ENCODE peak calls at places on chromosomes 11 and 22, in eight cellular contexts. L, N, B, M, Z, I, E and Y are unnamed samples.

GRCh38 chr22:38347944-38348750 is 30.9 kb upstream of the CSNK1E start:
- DNase-seq in N (peak; percentile 43), E (no peak), Z (peak; percentile 11), B (no peak), I (peak; percentile 29), M (no peak), L (no peak), Y (no peak)

GRCh38 chr11:126485021-126485781 is 129.7 kb downstream of the ST3GAL4 start:
- DNase-seq in Z (no peak), M (peak; percentile 54), B (no peak), E (no peak), L (no peak), I (no peak), N (peak; percentile 13), Y (no peak)

GRCh38 chr11:59611570-59612565 is 3.7 kb downstream of the OSBP start:
- DNase-seq in E (no peak), M (no peak), I (no peak), L (no peak), B (no peak), N (no peak), Z (no peak), Y (no peak)

GRCh38 chr11:3169952-3170755 is 5.0 kb upstream of the OSBPL5 start:
- DNase-seq in L (no peak), B (no peak), E (no peak), I (peak; percentile 45), Z (no peak), N (peak; percentile 60), M (no peak), Y (no peak)

GRCh38 chr22:19036229-19036522 is 86.0 kb downstream of the DGCR2 start:
- DNase-seq in M (no peak), L (no peak), E (no peak), I (no peak), B (no peak), Z (no peak), N (no peak), Y (no peak)

GRCh38 chr11:128206476-128206875 is 380.9 kb downstream of the ETS1 start:
- DNase-seq in E (no peak), I (no peak), L (no peak), N (no peak), M (no peak), B (no peak), Z (no peak), Y (no peak)

GRCh38 chr11:13271060-13271693 is 6.4 kb upstream of the BMAL1 start:
- DNase-seq in E (no peak), B (no peak), I (no peak), L (no peak), N (no peak), Z (no peak), M (no peak), Y (no peak)

GRCh38 chr11:116513894-116514293 is 258.9 kb downstream of the BUD13 start:
- DNase-seq in M (no peak), B (no peak), L (peak; percentile 69), Z (no peak), E (no peak), N (no peak), I (peak; percentile 56), Y (no peak)

GRCh38 chr11:10490032-10490397 is 35.0 kb downstream of the AMPD3 start:
- DNase-seq in L (no peak), B (no peak), N (peak; percentile 46), E (no peak), I (no peak), Z (no peak), M (no peak), Y (peak; percentile 31)

GRCh38 chr11:34234086-34234740 is 123.6 kb downstream of the ABTB2 start:
- DNase-seq in I (no peak), Z (no peak), M (peak; percentile 68), L (peak; percentile 39), B (no peak), E (no peak), N (no peak), Y (peak; percentile 30)

GRCh38 chr11:54927704-54928103 is 221.1 kb downstream of the OR4A5 start:
- DNase-seq in I (no peak), L (no peak), M (no peak), Z (no peak), E (no peak), B (no peak), N (no peak), Y (no peak)
- H3K9me3 ChIP-seq in I (peaks cover 4% of the 10 kb centered on the region), L (peaks cover 59% of the 10 kb centered on the region), M (peaks cover 45% of the 10 kb centered on the region), Z (peaks cover 31% of the 10 kb centered on the region), E (peaks cover 3% of the 10 kb centered on the region), B (peaks cover 78% of the 10 kb centered on the region), N (peaks cover 79% of the 10 kb centered on the region), Y (peaks cover 12% of the 10 kb centered on the region)

GRCh38 chr22:42645341-42645937 is 3.8 kb downstream of the CYB5R3 start:
- DNase-seq in M (no peak), N (peak; percentile 74), B (no peak), I (no peak), E (no peak), Z (no peak), L (no peak), Y (no peak)

GRCh38 chr22:42645938-42646568 is 3.1 kb downstream of the CYB5R3 start:
- DNase-seq in L (no peak), Z (no peak), M (no peak), I (no peak), E (no peak), B (no peak), N (no peak), Y (no peak)

GRCh38 chr22:42648017-42648367 is 1.2 kb downstream of the CYB5R3 start:
- DNase-seq in N (no peak), M (no peak), L (no peak), B (no peak), I (no peak), Z (no peak), E (no peak), Y (no peak)

GRCh38 chr22:42648368-42649260 is 578 bp downstream of the CYB5R3 start:
- DNase-seq in L (no peak), N (peak; percentile 87), E (no peak), I (peak; percentile 71), M (peak; percentile 52), B (peak; percentile 74), Z (no peak), Y (no peak)

DNA sequence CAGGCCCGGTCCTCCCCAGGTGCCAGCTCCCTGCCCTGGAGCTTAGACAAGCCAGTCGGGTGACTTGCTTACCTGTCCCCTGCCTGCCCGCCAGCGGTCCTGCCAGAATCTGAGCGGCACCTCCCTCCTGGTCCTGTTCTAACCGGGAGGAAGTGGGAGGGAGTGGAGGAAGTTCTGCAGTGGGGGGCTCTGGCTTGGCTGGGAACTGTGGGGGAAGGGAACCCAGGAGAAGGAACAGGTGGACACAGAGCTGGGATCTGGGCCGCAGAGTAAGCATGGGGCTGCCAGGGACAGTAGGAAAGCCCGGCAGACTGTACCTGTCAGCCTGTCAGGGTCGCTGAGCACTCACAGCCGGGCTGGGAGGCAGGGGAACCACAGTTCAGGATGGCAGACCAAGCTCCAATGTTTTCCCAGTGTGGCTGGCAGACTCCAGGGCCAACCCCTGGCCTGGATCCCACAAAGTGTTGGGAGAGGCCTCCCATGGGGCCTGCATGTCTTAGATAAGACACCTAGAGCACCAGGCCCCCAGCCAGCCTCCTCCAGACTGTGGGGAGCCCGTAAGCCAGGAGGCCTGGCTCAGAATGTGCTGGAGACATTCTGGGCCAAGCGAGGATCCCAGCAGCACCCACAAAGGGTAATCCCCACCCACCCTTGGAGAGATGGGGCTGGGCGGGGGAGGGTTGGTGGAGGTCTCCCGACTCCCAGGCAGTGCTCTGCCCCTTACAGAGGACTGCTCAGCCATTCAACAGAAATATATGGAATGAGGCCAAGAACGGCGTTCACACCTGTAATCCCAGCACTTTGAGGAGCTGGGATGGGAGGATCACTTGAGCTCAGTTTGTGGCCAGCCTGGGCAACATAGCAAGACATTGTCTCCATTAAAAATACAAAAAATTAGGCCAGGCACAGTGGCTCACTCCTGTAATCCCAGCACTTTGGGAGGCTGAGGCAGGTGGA is 2.3 kb downstream of the CYB5R3 start:
- DNase-seq in M (no peak), I (peak; percentile 69), L (no peak), B (no peak), Z (peak; percentile 55), N (peak; percentile 78), E (no peak), Y (no peak)
- H3K4me3 ChIP-seq in M (no peak overlapping the region), I (no peak overlapping the region), L (no peak overlapping the region), B (peak overlapping the region; percentile 67), Z (peak overlapping the region; percentile 25), N (peak overlapping the region; percentile 42), E (peak overlapping the region; percentile 0), Y (no peak overlapping the region)

GRCh38 chr11:72239296-72239848 is 4.6 kb downstream of the PHOX2A start:
- DNase-seq in Z (peak; percentile 71), E (no peak), M (no peak), N (peak; percentile 83), I (peak; percentile 75), L (peak; percentile 73), B (peak; percentile 73), Y (peak; percentile 12)
- H3K36me3 ChIP-seq in Z (no peaks in the 10 kb centered on the region), E (no peaks in the 10 kb centered on the region), M (peaks cover 43% of the 10 kb centered on the region), N (peaks cover 29% of the 10 kb centered on the region), I (peaks cover 1% of the 10 kb centered on the region), L (no peaks in the 10 kb centered on the region), B (no peaks in the 10 kb centered on the region), Y (peaks cover 16% of the 10 kb centered on the region)

DNA sequence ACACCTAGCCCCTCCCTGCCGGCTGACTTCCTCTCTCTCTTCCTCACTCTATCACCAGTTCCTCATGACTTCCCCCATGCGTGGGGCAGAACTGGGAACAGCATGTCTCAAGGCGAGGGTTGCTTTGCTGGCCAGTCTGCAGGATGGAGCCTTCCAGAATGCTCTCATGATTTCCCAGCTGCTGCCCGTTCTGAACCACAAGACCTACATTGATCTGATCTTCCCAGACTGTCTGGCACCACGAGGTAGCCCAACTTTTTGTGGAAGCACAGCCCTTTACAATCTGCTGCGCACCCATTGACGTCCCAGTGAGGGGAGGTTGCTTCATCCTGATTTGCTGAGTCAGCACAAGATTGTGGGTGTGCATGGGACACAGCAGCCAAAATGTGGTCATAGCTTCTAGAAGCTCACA is 8.6 kb downstream of the TCN2 start:
- DNase-seq in N (no peak), M (no peak), E (peak; percentile 28), L (no peak), Z (no peak), B (no peak), I (no peak), Y (no peak)
- H3K9me3 ChIP-seq in N (no peaks in the 10 kb centered on the region), M (no peaks in the 10 kb centered on the region), E (no peaks in the 10 kb centered on the region), L (no peaks in the 10 kb centered on the region), Z (no peaks in the 10 kb centered on the region), B (no peaks in the 10 kb centered on the region), I (no peaks in the 10 kb centered on the region), Y (no peaks in the 10 kb centered on the region)

DNA sequence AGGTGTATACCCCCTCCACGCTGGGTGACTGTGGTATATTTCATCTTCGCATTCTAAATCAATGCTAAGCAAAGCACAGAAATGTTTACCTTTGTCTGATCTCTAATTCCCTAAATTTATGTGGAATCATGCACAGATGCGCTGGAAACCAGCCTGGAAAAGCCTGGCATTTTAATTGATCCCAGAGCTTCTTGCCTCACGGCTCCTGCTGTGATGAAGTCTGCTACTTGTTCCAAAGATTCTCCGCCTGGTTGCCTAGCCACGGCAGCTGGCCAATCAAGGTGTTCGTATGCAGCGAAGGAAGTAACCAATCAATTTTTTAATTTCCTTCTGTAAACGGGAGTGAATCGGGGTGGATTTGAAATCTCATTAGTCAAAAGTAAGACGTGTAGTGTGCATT is 133.8 kb downstream of the FANCF start:
- DNase-seq in I (no peak), L (peak; percentile 56), B (no peak), E (no peak), Z (no peak), N (no peak), M (no peak), Y (no peak)
- H3K4me3 ChIP-seq in I (no peak overlapping the region), L (no peak overlapping the region), B (no peak overlapping the region), E (no peak overlapping the region), Z (no peak overlapping the region), N (no peak overlapping the region), M (no peak overlapping the region), Y (no peak overlapping the region)

GRCh38 chr22:46352691-46353386 is 17.3 kb downstream of the TRMU start:
- DNase-seq in L (no peak), I (peak; percentile 43), E (no peak), M (peak; percentile 38), N (peak; percentile 81), B (peak; percentile 65), Z (no peak), Y (no peak)
- H3K36me3 ChIP-seq in L (no peaks in the 10 kb centered on the region), I (peaks cover 12% of the 10 kb centered on the region), E (peaks cover 2% of the 10 kb centered on the region), M (peaks cover 89% of the 10 kb centered on the region), N (peaks cover 76% of the 10 kb centered on the region), B (peaks cover 4% of the 10 kb centered on the region), Z (no peaks in the 10 kb centered on the region), Y (peaks cover 95% of the 10 kb centered on the region)